ENCODE peak calls at places on chromosome 9, in five cellular contexts. Q is WTC11; U is H54; G is stimulated activated CD8-positive, alpha-beta memory T cell treated with anti-CD3 and anti-CD28 coated beads, Interleukin-4, amount 100 ng/mL, for 1 hour; O is AG20443. C is an unnamed sample.

GRCh38 chr9:35538361-35539234 is 48.7 kb downstream of the RUSC2 start:
- DNase-seq in U (no peak), G (no peak), O (peak; percentile 88), Q (peak; percentile 64), C (peak; percentile 90)

GRCh38 chr9:136088939-136089696 is 6.0 kb downstream of the NACC2 start:
- DNase-seq in G (no peak), U (no peak), O (no peak), Q (no peak), C (no peak)

GRCh38 chr9:136769710-136770191 is 5.4 kb upstream of the LCN15 start:
- DNase-seq in G (no peak), O (peak; percentile 69), Q (peak; percentile 82), U (peak; percentile 89), C (peak; percentile 94)

GRCh38 chr9:92736816-92737606 is 27.6 kb downstream of the BICD2 start:
- DNase-seq in O (no peak), G (no peak), U (peak; percentile 45), Q (no peak), C (peak; percentile 86)

GRCh38 chr9:135989722-135990467 is 28.7 kb upstream of the UBAC1 start:
- DNase-seq in G (no peak), U (no peak), O (no peak), Q (no peak), C (peak; percentile 78)

GRCh38 chr9:71806916-71807315 is 38.6 kb upstream of the CEMIP2 start:
- DNase-seq in Q (peak; percentile 57), O (peak; percentile 75), U (peak; percentile 61), G (no peak), C (peak; percentile 55)

GRCh38 chr9:98222885-98223640 is 30.6 kb upstream of the CORO2A start:
- DNase-seq in G (no peak), U (peak; percentile 99), Q (no peak), O (peak; percentile 94), C (peak; percentile 98)

GRCh38 chr9:79657891-79658290 is 86.1 kb downstream of the TLE4 start:
- DNase-seq in O (peak; percentile 38), G (no peak), Q (no peak), U (no peak), C (no peak)

GRCh38 chr9:87442451-87442850 is 55.2 kb upstream of the DAPK1 start:
- DNase-seq in Q (no peak), O (no peak), U (no peak), G (no peak), C (no peak)

GRCh38 chr9:129270903-129271431 is 92.9 kb upstream of the IER5L start:
- DNase-seq in O (peak; percentile 84), U (no peak), Q (no peak), G (no peak), C (peak; percentile 98)

GRCh38 chr9:83355729-83356128 is 182.5 kb downstream of the FRMD3 start:
- DNase-seq in U (no peak), G (no peak), O (no peak), Q (no peak), C (no peak)

GRCh38 chr9:37787059-37787458 is 2.2 kb upstream of the EXOSC3 start:
- DNase-seq in Q (peak; percentile 49), O (no peak), G (no peak), U (no peak), C (peak; percentile 38)

GRCh38 chr9:101677864-101678263 is 60.6 kb downstream of the GRIN3A start:
- DNase-seq in G (no peak), U (no peak), O (no peak), Q (no peak), C (no peak)

GRCh38 chr9:120909904-120910303 is 16.7 kb downstream of the TRAF1 start:
- DNase-seq in Q (no peak), U (peak; percentile 87), G (no peak), O (no peak), C (no peak)

GRCh38 chr9:84758817-84759216 is 89.3 kb downstream of the NTRK2 start:
- DNase-seq in O (no peak), Q (no peak), G (no peak), U (no peak), C (no peak)

GRCh38 chr9:114367823-114368609 is 19.8 kb downstream of the AKNA start:
- DNase-seq in U (no peak), Q (no peak), G (no peak), O (no peak), C (no peak)

GRCh38 chr9:80995759-80996158 is 693.6 kb downstream of the TLE1 start:
- DNase-seq in O (no peak), G (no peak), U (no peak), Q (no peak), C (no peak)

GRCh38 chr9:98740226-98740881 is 31.6 kb upstream of the GABBR2 start:
- DNase-seq in O (no peak), U (no peak), G (no peak), Q (no peak), C (no peak)

GRCh38 chr9:127004946-127005769 is 90.6 kb downstream of the RALGPS1 start:
- DNase-seq in Q (no peak), O (peak; percentile 44), U (no peak), G (no peak), C (peak; percentile 60)

GRCh38 chr9:130446111-130446861 is 1.5 kb downstream of the ASS1 start:
- DNase-seq in Q (peak; percentile 52), G (no peak), U (peak; percentile 30), O (peak; percentile 94), C (peak; percentile 99)

GRCh38 chr9:17236147-17236546 is 101.3 kb downstream of the CNTLN start:
- DNase-seq in G (no peak), U (no peak), Q (no peak), O (no peak), C (no peak)

GRCh38 chr9:124371183-124371582 is 44.1 kb downstream of the PSMB7 start:
- DNase-seq in U (no peak), Q (no peak), G (no peak), O (peak; percentile 45), C (no peak)

GRCh38 chr9:98569491-98569890 is 139.2 kb downstream of the GABBR2 start:
- DNase-seq in Q (no peak), O (no peak), U (no peak), G (no peak), C (no peak)

GRCh38 chr9:15357050-15357653 is 50.1 kb upstream of the TTC39B start:
- DNase-seq in G (no peak), Q (peak; percentile 58), O (no peak), U (no peak), C (peak; percentile 6)

GRCh38 chr9:69867081-69867814 is 46.6 kb downstream of the CFAP95 start:
- DNase-seq in Q (no peak), G (no peak), O (no peak), U (no peak), C (no peak)

GRCh38 chr9:135586601-135587109 is 25.1 kb downstream of the PAEP start:
- DNase-seq in U (no peak), O (peak; percentile 9), Q (no peak), G (no peak), C (peak; percentile 73)

GRCh38 chr9:130880599-130881220 is 15.9 kb downstream of the QRFP start:
- DNase-seq in O (no peak), Q (no peak), G (no peak), U (no peak), C (no peak)

C was measured in osteoblast.